ENCODE peak calls at places on chromosomes 11 and 22, in ten cellular contexts. A, B, D, C, Z, Y, U, V, X and T are unnamed samples.

GRCh38 chr11:63614136-63614664 is at the start of gene PLAAT3:
- DNase-seq in V (peak), B (no peak), C (peak), X (peak), Y (peak), U (peak), Z (peak), A (no peak), D (peak), T (peak)

GRCh38 chr11:44564653-44565007 is 833 bp upstream of the CD82 start:
- DNase-seq in Z (peak), V (peak), U (peak), D (no peak), B (no peak), A (peak), C (peak), X (peak), Y (no peak), T (no peak)

GRCh38 chr11:83355406-83355805 is 69.2 kb upstream of the CCDC90B start:
- DNase-seq in B (no peak), Z (no peak), A (no peak), Y (no peak), C (no peak), D (no peak), V (no peak), X (no peak), U (no peak), T (no peak)

GRCh38 chr11:113778111-113778910 is 1.3 kb upstream of the CLDN25 start:
- DNase-seq in Z (peak), U (no peak), D (no peak), Y (no peak), B (no peak), X (peak), A (no peak), C (peak), V (peak), T (peak)

GRCh38 chr11:27621440-27622161 is 78.7 kb downstream of the BDNF start:
- DNase-seq in C (no peak), U (no peak), Z (peak), Y (no peak), A (no peak), D (no peak), V (no peak), B (no peak), X (no peak), T (no peak)

GRCh38 chr22:37710675-37711074 is 13.8 kb downstream of the TRIOBP start:
- DNase-seq in V (no peak), C (no peak), Y (no peak), Z (no peak), D (no peak), X (no peak), U (no peak), B (no peak), A (no peak), T (no peak)

GRCh38 chr11:70826541-70826943 is 425.8 kb downstream of the SHANK2 start:
- DNase-seq in U (no peak), Z (no peak), C (peak), Y (no peak), D (no peak), B (no peak), V (no peak), A (no peak), X (no peak), T (no peak)

GRCh38 chr22:22362939-22363338 is 118.4 kb downstream of the VPREB1 start:
- DNase-seq in V (no peak), D (no peak), U (no peak), C (no peak), Z (no peak), X (no peak), B (no peak), A (no peak), Y (no peak), T (no peak)

GRCh38 chr11:61695917-61696316 is 15.7 kb downstream of the DAGLA start:
- DNase-seq in U (peak), Y (peak), V (peak), C (no peak), A (no peak), D (peak), Z (peak), X (peak), B (peak), T (peak)

GRCh38 chr22:25176175-25176574 is 23.5 kb upstream of the CRYBB3 start:
- DNase-seq in X (no peak), A (no peak), U (no peak), Y (no peak), D (no peak), C (no peak), V (no peak), B (no peak), Z (no peak), T (no peak)

GRCh38 chr22:29300467-29300806 is 6.0 kb upstream of the GAS2L1 start:
- DNase-seq in X (no peak), C (no peak), Z (no peak), A (no peak), V (no peak), D (no peak), B (no peak), U (no peak), Y (no peak), T (no peak)